ENCODE peak calls at places on chromosomes 4 and X, in six cellular contexts. I, D, V, N, W and U are unnamed samples.

GRCh38 chr4:128060130-128060619 is 937 bp upstream of the LARP1B start:
- DNase-seq in I (no peak), D (no peak), V (no peak), N (no peak), W (no peak), U (peak)

GRCh38 chrX:11108253-11108941 is 2.7 kb upstream of the HCCS start:
- DNase-seq in I (no peak), D (no peak), V (no peak), N (no peak), W (no peak), U (no peak)

GRCh38 chr4:23374280-23374679 is 515.6 kb downstream of the PPARGC1A start:
- DNase-seq in I (no peak), D (no peak), V (no peak), N (no peak), W (peak), U (no peak)

GRCh38 chr4:54192811-54193210 is 36.3 kb upstream of the PDGFRA start:
- DNase-seq in I (no peak), D (no peak), V (no peak), N (no peak), W (no peak), U (no peak)

GRCh38 chrX:32774966-32775365 is 436.4 kb downstream of the DMD start:
- DNase-seq in I (no peak), D (no peak), V (no peak), N (no peak), W (no peak), U (no peak)

GRCh38 chrX:77922768-77923167 is 12.3 kb downstream of the ATP7A start:
- DNase-seq in I (no peak), D (no peak), V (no peak), N (no peak), W (no peak), U (no peak)

GRCh38 chr4:112677519-112678091 is 40.7 kb downstream of the LARP7 start:
- DNase-seq in I (no peak), D (no peak), V (no peak), N (no peak), W (no peak), U (no peak)

GRCh38 chr4:5708171-5708828 is at the start of gene EVC2:
- DNase-seq in I (no peak), D (peak), V (peak), N (no peak), W (peak), U (peak)

GRCh38 chrX:140501940-140502468 is 2.9 kb downstream of the SOX3 start:
- DNase-seq in I (no peak), D (no peak), V (no peak), N (no peak), W (no peak), U (no peak)

GRCh38 chr4:55348436-55348835 is 2.4 kb downstream of the SRD5A3 start:
- DNase-seq in I (no peak), D (no peak), V (no peak), N (no peak), W (no peak), U (peak)

GRCh38 chr4:152606800-152607577 is 71.1 kb upstream of the FBXW7 start:
- DNase-seq in I (no peak), D (no peak), V (no peak), N (no peak), W (no peak), U (no peak)

GRCh38 chr4:152605031-152605430 is 69.1 kb upstream of the FBXW7 start:
- DNase-seq in I (no peak), D (no peak), V (no peak), N (no peak), W (no peak), U (no peak)

GRCh38 chr4:152609460-152609859 is 70.3 kb downstream of the TMEM154 start:
- DNase-seq in I (no peak), D (no peak), V (no peak), N (no peak), W (no peak), U (no peak)

DNA sequence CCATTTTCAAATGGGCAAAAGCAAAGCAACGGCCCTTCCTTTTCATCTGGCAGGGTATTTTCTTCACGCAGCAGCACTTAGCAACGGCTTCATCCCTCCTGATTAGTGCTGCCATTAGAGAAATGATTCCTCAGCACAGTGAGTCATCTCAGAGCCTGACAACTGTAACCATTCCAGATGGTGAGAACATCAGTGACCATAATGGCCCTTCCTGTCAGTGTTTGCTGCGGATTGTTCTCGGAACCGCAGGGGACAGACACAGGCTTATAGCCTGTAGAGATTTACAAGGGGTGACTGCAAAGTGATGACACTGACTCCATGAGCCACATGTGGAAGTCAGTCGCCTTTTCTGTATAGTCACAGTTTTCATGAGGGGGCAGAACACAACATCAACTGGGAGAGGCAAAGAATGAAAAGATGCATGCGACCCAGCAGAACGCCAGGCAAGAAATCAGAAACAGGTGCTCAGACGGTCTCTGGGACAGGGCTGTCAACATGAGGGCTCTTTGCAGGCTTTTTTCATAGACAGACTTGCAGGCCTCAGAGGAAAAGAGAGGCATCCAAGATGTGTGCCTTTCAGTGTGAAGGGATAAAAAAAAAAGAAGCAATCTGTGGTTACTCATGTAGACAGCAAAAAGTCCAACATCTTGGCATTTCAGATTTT is 69.9 kb upstream of the FBXW7 start:
- DNase-seq in I (no peak), D (peak), V (no peak), N (no peak), W (peak), U (peak)
- H3K4me3 ChIP-seq in I (no peak), D (no peak), V (no peak), N (no peak), W (no peak), U (no peak)

GRCh38 chrX:131752493-131753198 is 208.8 kb downstream of the OR13H1 start:
- DNase-seq in I (no peak), D (peak), V (no peak), N (no peak), W (peak), U (peak)
- H3K4me3 ChIP-seq in I (no peak), D (peak), V (peak), N (no peak), W (no peak), U (peak)

GRCh38 chrX:24085133-24085532 is 30.4 kb downstream of the EIF2S3 start:
- DNase-seq in I (no peak), D (no peak), V (no peak), N (no peak), W (no peak), U (no peak)
- H3K4me3 ChIP-seq in I (no peak), D (no peak), V (no peak), N (no peak), W (no peak), U (no peak)

GRCh38 chr4:154744341-154744948 is 645 bp downstream of the LRAT start:
- DNase-seq in I (no peak), D (no peak), V (peak), N (no peak), W (no peak), U (no peak)

GRCh38 chr4:154740462-154740861 is 3.3 kb upstream of the LRAT start:
- DNase-seq in I (no peak), D (no peak), V (peak), N (no peak), W (no peak), U (no peak)

GRCh38 chr4:154741131-154741530 is 2.7 kb upstream of the LRAT start:
- DNase-seq in I (no peak), D (no peak), V (no peak), N (no peak), W (no peak), U (no peak)

GRCh38 chr4:154743683-154744340 is at the start of gene LRAT:
- DNase-seq in I (peak), D (peak), V (peak), N (no peak), W (no peak), U (no peak)

GRCh38 chr4:154741877-154742851 is 1.6 kb upstream of the LRAT start:
- DNase-seq in I (no peak), D (peak), V (peak), N (no peak), W (peak), U (no peak)
- H3K4me3 ChIP-seq in I (no peak), D (peak), V (no peak), N (no peak), W (peak), U (no peak)

GRCh38 chrX:138711399-138712347 is at the start of gene FGF13:
- DNase-seq in I (peak), D (peak), V (peak), N (no peak), W (no peak), U (no peak)
- H3K4me3 ChIP-seq in I (no peak), D (peak), V (peak), N (no peak), W (peak), U (no peak)

GRCh38 chrX:41276661-41277506 is 57.1 kb upstream of the DDX3X start:
- DNase-seq in I (no peak), D (no peak), V (no peak), N (no peak), W (no peak), U (no peak)
- H3K4me3 ChIP-seq in I (peak), D (peak), V (peak), N (peak), W (peak), U (peak)